ENCODE peak calls at places on chromosomes 12 and 14, in five cellular contexts. S is neural progenitor cell, K is GM23338, B is H9, Y is GM23248. Q is an unnamed sample.

GRCh38 chr12:71157601-71158233 is at the start of gene TSPAN8:
- DNase-seq in B (no peak), S (no peak), Y (no peak), K (no peak), Q (no peak)

GRCh38 chr14:33943484-33943883 is 7.4 kb downstream of the EGLN3 start:
- DNase-seq in Y (no peak), K (no peak), B (no peak), S (no peak), Q (no peak)

GRCh38 chr14:64195194-64195593 is 99.0 kb downstream of the ESR2 start:
- DNase-seq in K (no peak), B (no peak), Y (no peak), S (no peak), Q (no peak)

GRCh38 chr14:57991353-57991752 is 125.5 kb upstream of the SLC35F4 start:
- DNase-seq in S (no peak), K (no peak), Y (no peak), B (no peak), Q (no peak)

GRCh38 chr12:105272152-105272551 is 36.2 kb upstream of the APPL2 start:
- DNase-seq in S (no peak), Y (no peak), K (no peak), B (no peak), Q (no peak)

GRCh38 chr14:86505808-86506207 is 975.9 kb downstream of the FLRT2 start:
- DNase-seq in B (no peak), S (no peak), K (no peak), Y (no peak), Q (no peak)

GRCh38 chr12:54996235-54996634 is 11.7 kb upstream of the TESPA1 start:
- DNase-seq in S (no peak), K (no peak), B (no peak), Y (no peak), Q (no peak)

GRCh38 chr12:4962539-4963486 is 53.1 kb downstream of the KCNA1 start:
- DNase-seq in K (no peak), B (peak; percentile 68), S (no peak), Y (no peak), Q (peak; percentile 39)

GRCh38 chr12:47276253-47277070 is 196.7 kb upstream of the AMIGO2 start:
- DNase-seq in Y (peak; percentile 52), K (no peak), B (no peak), S (no peak), Q (no peak)

GRCh38 chr14:61527325-61528100 is 167.8 kb upstream of the HIF1A start:
- DNase-seq in S (no peak), B (no peak), K (no peak), Y (peak; percentile 73), Q (peak; percentile 92)

GRCh38 chr12:90630006-90630405 is 325.0 kb downstream of the CCER1 start:
- DNase-seq in K (no peak), S (no peak), B (no peak), Y (no peak), Q (no peak)

GRCh38 chr12:130457215-130457614 is 119.5 kb downstream of the PIWIL1 start:
- DNase-seq in B (no peak), Y (no peak), S (no peak), K (no peak), Q (no peak)

GRCh38 chr14:69873877-69874780 is 5.1 kb upstream of the SMOC1 start:
- DNase-seq in K (no peak), B (no peak), Y (peak; percentile 72), S (no peak), Q (peak; percentile 63)

GRCh38 chr12:13073191-13073590 is 29.0 kb downstream of the FAM234B start:
- DNase-seq in K (no peak), S (no peak), B (no peak), Y (no peak), Q (peak; percentile 70)

GRCh38 chr12:99746538-99746937 is 99.0 kb downstream of the GARIN6 start:
- DNase-seq in K (peak; percentile 46), S (peak; percentile 31), Y (no peak), B (no peak), Q (no peak)

GRCh38 chr12:131921866-131922769 is 7.0 kb upstream of the PUS1 start:
- DNase-seq in S (no peak), B (no peak), K (no peak), Y (no peak), Q (no peak)

GRCh38 chr14:65206448-65207096 is 104.3 kb upstream of the MAX start:
- DNase-seq in S (no peak), K (no peak), Y (peak; percentile 86), B (no peak), Q (peak; percentile 83)

GRCh38 chr12:127271776-127272175 is 995.2 kb upstream of the TMEM132C start:
- DNase-seq in B (no peak), K (no peak), S (no peak), Y (no peak), Q (no peak)

GRCh38 chr14:50041980-50042379 is 74.4 kb downstream of the VCPKMT start:
- DNase-seq in Y (no peak), S (no peak), B (no peak), K (no peak), Q (no peak)

GRCh38 chr14:50961606-50962259 is 17.4 kb upstream of the PYGL start:
- DNase-seq in Y (peak; percentile 81), B (no peak), S (no peak), K (no peak), Q (peak; percentile 95)

GRCh38 chr12:89673603-89674002 is 35.0 kb downstream of the ATP2B1 start:
- DNase-seq in Y (no peak), B (no peak), K (no peak), S (no peak), Q (no peak)

GRCh38 chr14:100783630-100784321 is 42.1 kb upstream of the MEG3 start:
- DNase-seq in S (peak; percentile 88), Y (no peak), K (no peak), B (no peak), Q (no peak)

GRCh38 chr12:26668230-26668629 is 164.8 kb downstream of the ITPR2 start:
- DNase-seq in K (no peak), S (no peak), Y (no peak), B (no peak), Q (no peak)

GRCh38 chr14:31420013-31420318 is 384 bp downstream of the HEATR5A start:
- DNase-seq in Y (no peak), B (peak; percentile 72), K (peak; percentile 77), S (peak; percentile 86), Q (no peak)

GRCh38 chr14:58865520-58866281 is 227.9 kb downstream of the DACT1 start:
- DNase-seq in B (no peak), K (no peak), Y (peak; percentile 78), S (no peak), Q (peak; percentile 79)

GRCh38 chr14:28651148-28651547 is 115.4 kb upstream of the FOXG1 start:
- DNase-seq in Y (peak; percentile 35), B (no peak), S (no peak), K (peak; percentile 32), Q (peak; percentile 88)

GRCh38 chr14:34482463-34482862 is 20.4 kb upstream of the SPTSSA start:
- DNase-seq in K (no peak), Y (no peak), S (no peak), B (no peak), Q (no peak)

GRCh38 chr12:105945935-105946334 is 192.8 kb downstream of the NUAK1 start:
- DNase-seq in S (no peak), K (no peak), Y (no peak), B (no peak), Q (peak; percentile 96)

GRCh38 chr14:34081576-34082136 is 130.8 kb upstream of the EGLN3 start:
- DNase-seq in K (no peak), S (no peak), Y (peak; percentile 65), B (no peak), Q (peak; percentile 88)

GRCh38 chr14:102097441-102098135 is 10.7 kb upstream of the HSP90AA1 start:
- DNase-seq in K (peak; percentile 43), Y (no peak), B (peak; percentile 55), S (no peak), Q (no peak)

GRCh38 chr12:68910128-68910527 is 22.8 kb downstream of the CPM start:
- DNase-seq in S (no peak), Y (peak; percentile 40), K (no peak), B (no peak), Q (peak; percentile 20)

GRCh38 chr12:89949457-89950195 is 241.0 kb upstream of the ATP2B1 start:
- DNase-seq in Y (peak; percentile 87), B (no peak), K (peak; percentile 34), S (no peak), Q (peak; percentile 78)

GRCh38 chr14:68482018-68482417 is 310.8 kb downstream of the ZFP36L1 start:
- DNase-seq in B (no peak), K (no peak), Y (no peak), S (no peak), Q (no peak)

GRCh38 chr12:1319215-1319614 is 275.2 kb downstream of the FBXL14 start:
- DNase-seq in S (no peak), K (no peak), Y (peak; percentile 71), B (no peak), Q (peak; percentile 18)

GRCh38 chr12:53031616-53032015 is 18.2 kb upstream of the TNS2 start:
- DNase-seq in S (no peak), Y (no peak), B (no peak), K (no peak), Q (no peak)

GRCh38 chr12:53039851-53040250 is 10.0 kb upstream of the TNS2 start:
- DNase-seq in B (no peak), K (no peak), S (no peak), Y (no peak), Q (no peak)

GRCh38 chr12:53036802-53037201 is 13.1 kb upstream of the TNS2 start:
- DNase-seq in S (no peak), Y (no peak), B (no peak), K (no peak), Q (no peak)

GRCh38 chr12:53034459-53034858 is 15.4 kb upstream of the TNS2 start:
- DNase-seq in B (no peak), S (no peak), K (no peak), Y (no peak), Q (no peak)
- H4K20me1 ChIP-seq in B (no peaks in the 10 kb centered on the region), S (peaks cover 46% of the 10 kb centered on the region), K (peaks cover 79% of the 10 kb centered on the region), Y (no peaks in the 10 kb centered on the region), Q (peaks cover 70% of the 10 kb centered on the region)

GRCh38 chr14:36320210-36321003 is at the start of gene MBIP:
- DNase-seq in Y (peak; percentile 99), B (peak; percentile 95), K (peak; percentile 100), S (peak; percentile 98), Q (peak; percentile 93)

GRCh38 chr14:36319899-36320209 is 583 bp downstream of the MBIP start:
- DNase-seq in S (no peak), Y (no peak), B (no peak), K (no peak), Q (peak; percentile 34)

GRCh38 chr14:36325853-36326252 is 5.4 kb upstream of the MBIP start:
- DNase-seq in K (no peak), B (no peak), S (no peak), Y (no peak), Q (no peak)

GRCh38 chr14:36324897-36325296 is 4.5 kb upstream of the MBIP start:
- DNase-seq in S (no peak), K (no peak), Y (no peak), B (no peak), Q (no peak)
- H3K4me1 ChIP-seq in S (peaks cover 7% of the 10 kb centered on the region), K (no peaks in the 10 kb centered on the region), Y (no peaks in the 10 kb centered on the region), B (no peaks in the 10 kb centered on the region), Q (no peaks in the 10 kb centered on the region)

GRCh38 chr14:99239661-99240092 is 32.3 kb downstream of the BCL11B start:
- DNase-seq in S (no peak), K (no peak), Y (no peak), B (no peak), Q (no peak)
- H4K20me1 ChIP-seq in S (no peaks in the 10 kb centered on the region), K (no peaks in the 10 kb centered on the region), Y (no peaks in the 10 kb centered on the region), B (no peaks in the 10 kb centered on the region), Q (no peaks in the 10 kb centered on the region)

GRCh38 chr14:89388853-89389252 is 28.2 kb downstream of the FOXN3 start:
- DNase-seq in B (no peak), K (peak; percentile 63), S (peak; percentile 30), Y (peak; percentile 40), Q (no peak)
- H3K4me1 ChIP-seq in B (peaks cover 18% of the 10 kb centered on the region), K (peaks cover 85% of the 10 kb centered on the region), S (peaks cover 7% of the 10 kb centered on the region), Y (peaks cover 12% of the 10 kb centered on the region), Q (peaks cover 7% of the 10 kb centered on the region)

Q was measured in astrocyte.